ENCODE peak calls at places on chromosomes 13 and 19, in four cellular contexts. P is K562, F is GM12878, U is HepG2. D is an unnamed sample.
A peak's percentile ranks its signal among the peaks of the same experiment; 100 is the strongest.

GRCh38 chr19:8877854-8878705 is 45.9 kb downstream of the MBD3L1 start:
- DNase-seq in P (peak; percentile 67), F (no peak), U (no peak), D (no peak)

GRCh38 chr19:49591731-49592485 is 926 bp downstream of the PRR12 start:
- DNase-seq in P (peak; percentile 65), F (no peak), U (no peak), D (peak; percentile 70)

GRCh38 chr13:43880451-43880850 is 747 bp downstream of the LACC1 start:
- DNase-seq in P (no peak), F (no peak), U (no peak), D (no peak)

GRCh38 chr19:51375504-51376221 is 3.2 kb upstream of the NKG7 start:
- DNase-seq in P (no peak), F (peak; percentile 61), U (no peak), D (no peak)

GRCh38 chr13:43071824-43072223 is 48.4 kb downstream of the DNAJC15 start:
- DNase-seq in P (no peak), F (no peak), U (no peak), D (no peak)

GRCh38 chr19:57888107-57888493 is 737 bp downstream of the ZNF814 start:
- DNase-seq in P (no peak), F (no peak), U (no peak), D (no peak)

GRCh38 chr13:100875392-100876043 is 200.9 kb upstream of the TMTC4 start:
- DNase-seq in P (no peak), F (peak; percentile 7), U (no peak), D (no peak)

GRCh38 chr19:41597600-41598041 is 21.7 kb downstream of the CEACAM21 start:
- DNase-seq in P (peak; percentile 74), F (peak; percentile 45), U (peak; percentile 39), D (peak; percentile 80)

GRCh38 chr13:111916201-111916600 is 150.7 kb upstream of the SOX1 start:
- DNase-seq in P (no peak), F (no peak), U (no peak), D (no peak)

GRCh38 chr13:26752671-26753070 is 7.9 kb downstream of the GPR12 start:
- DNase-seq in P (no peak), F (no peak), U (no peak), D (no peak)

GRCh38 chr13:48251616-48252081 is 18.6 kb downstream of the ITM2B start:
- DNase-seq in P (no peak), F (no peak), U (no peak), D (no peak)

GRCh38 chr13:100610399-100611347 is 22.1 kb upstream of the GGACT start:
- DNase-seq in P (no peak), F (peak; percentile 12), U (no peak), D (no peak)

GRCh38 chr13:28478127-28478526 is 16.8 kb downstream of the FLT1 start:
- DNase-seq in P (no peak), F (no peak), U (no peak), D (no peak)

GRCh38 chr19:2503521-2504109 is 27.7 kb downstream of the GADD45B start:
- DNase-seq in P (peak; percentile 50), F (no peak), U (no peak), D (no peak)

GRCh38 chr13:97386832-97387486 is 47.0 kb upstream of the RAP2A start:
- DNase-seq in P (no peak), F (no peak), U (no peak), D (no peak)

GRCh38 chr13:39596685-39597084 is 6.3 kb downstream of the LHFPL6 start:
- DNase-seq in P (no peak), F (no peak), U (no peak), D (no peak)

GRCh38 chr19:30719189-30719990 is 347.2 kb downstream of the ZNF536 start:
- DNase-seq in P (peak; percentile 15), F (no peak), U (no peak), D (peak; percentile 48)

GRCh38 chr13:59677966-59678814 is 485.5 kb downstream of the DIAPH3 start:
- DNase-seq in P (peak; percentile 15), F (no peak), U (peak; percentile 42), D (no peak)

GRCh38 chr19:48813123-48813911 is 2.5 kb upstream of the BCAT2 start:
- DNase-seq in P (peak; percentile 62), F (no peak), U (peak; percentile 43), D (peak; percentile 57)

GRCh38 chr13:50170447-50171037 is 155.3 kb downstream of the KCNRG start:
- DNase-seq in P (no peak), F (no peak), U (no peak), D (no peak)

GRCh38 chr19:33393286-33394005 is 19.9 kb downstream of the CEBPG start:
- DNase-seq in P (no peak), F (no peak), U (peak; percentile 54), D (peak; percentile 16)

DNA sequence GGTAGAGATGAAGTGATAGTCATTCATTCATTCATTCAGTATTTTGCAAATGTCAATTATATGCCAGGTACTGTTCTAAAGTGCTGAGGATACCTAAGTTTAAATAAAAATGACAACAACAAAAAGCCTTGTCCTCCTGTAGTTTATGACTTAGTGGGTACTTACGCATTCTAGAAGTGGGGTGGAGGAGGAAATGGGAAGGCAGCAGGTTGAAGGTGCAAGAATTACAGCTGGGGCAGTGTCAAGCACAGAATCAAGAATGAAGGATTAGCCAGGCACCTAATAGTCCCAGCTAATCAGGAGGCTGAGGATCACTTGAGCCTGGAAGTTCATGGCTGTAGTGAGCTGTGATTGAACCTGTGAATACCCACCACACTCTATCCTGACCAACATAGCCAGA is 90.7 kb upstream of the STARD13 start:
- DNase-seq in P (no peak), F (no peak), U (no peak), D (no peak)
- TF ChIP-seq CREM in P (no peak), F (no peak), U (no peak), D (no peak)

DNA sequence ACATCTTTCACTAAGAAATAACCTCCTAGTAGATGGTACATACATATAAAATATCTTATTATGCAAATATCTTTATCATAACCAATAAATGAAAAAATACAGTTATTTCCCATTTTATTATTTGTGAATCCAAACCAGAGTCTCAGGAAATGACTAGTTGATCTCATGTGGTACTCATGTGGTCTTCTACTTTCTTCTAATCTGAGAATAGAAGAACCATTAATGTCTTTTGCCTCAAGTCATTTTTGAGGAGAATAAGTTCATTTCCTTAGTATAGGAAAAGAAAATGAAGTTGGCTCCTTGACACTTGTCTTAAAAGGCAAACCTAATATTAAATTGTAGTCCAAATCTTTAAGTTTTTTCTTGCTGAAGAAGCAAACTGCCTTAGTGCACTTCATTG is 106.7 kb downstream of the EDNRB start:
- DNase-seq in P (no peak), F (no peak), U (no peak), D (no peak)
- TF ChIP-seq CREM in P (no peak), F (no peak), U (no peak), D (no peak)

GRCh38 chr13:29520671-29521070 is 74.8 kb downstream of the SLC7A1 start:
- DNase-seq in P (no peak), F (no peak), U (no peak), D (no peak)

GRCh38 chr13:29524176-29524575 is 71.3 kb downstream of the SLC7A1 start:
- DNase-seq in P (no peak), F (no peak), U (no peak), D (no peak)

GRCh38 chr13:29521336-29521735 is 74.2 kb downstream of the SLC7A1 start:
- DNase-seq in P (no peak), F (no peak), U (no peak), D (no peak)

GRCh38 chr13:29523199-29523931 is 72.1 kb downstream of the SLC7A1 start:
- DNase-seq in P (no peak), F (no peak), U (no peak), D (no peak)

GRCh38 chr13:29522044-29522685 is 73.3 kb downstream of the SLC7A1 start:
- DNase-seq in P (no peak), F (no peak), U (no peak), D (no peak)
- TF ChIP-seq CREM in P (no peak), F (no peak), U (no peak), D (no peak)

GRCh38 chr19:23957660-23958281 is 43.1 kb downstream of the ZNF726 start:
- DNase-seq in P (no peak), F (no peak), U (no peak), D (no peak)
- TF ChIP-seq CREM in P (no peak), F (no peak), U (no peak), D (no peak)

GRCh38 chr19:13842294-13843103 is 34.4 kb upstream of the NANOS3 start:
- DNase-seq in P (peak; percentile 89), F (no peak), U (no peak), D (peak; percentile 59)
- TF ChIP-seq CREM in P (peak; percentile 60), F (no peak), U (no peak), D (no peak)

GRCh38 chr13:24353736-24354135 is 44.4 kb downstream of the C1QTNF9 start:
- DNase-seq in P (no peak), F (no peak), U (no peak), D (no peak)

GRCh38 chr13:24351423-24351822 is 42.0 kb downstream of the C1QTNF9 start:
- DNase-seq in P (no peak), F (no peak), U (no peak), D (no peak)

GRCh38 chr13:24348385-24348784 is 39.0 kb downstream of the C1QTNF9 start:
- DNase-seq in P (no peak), F (no peak), U (no peak), D (no peak)

DNA sequence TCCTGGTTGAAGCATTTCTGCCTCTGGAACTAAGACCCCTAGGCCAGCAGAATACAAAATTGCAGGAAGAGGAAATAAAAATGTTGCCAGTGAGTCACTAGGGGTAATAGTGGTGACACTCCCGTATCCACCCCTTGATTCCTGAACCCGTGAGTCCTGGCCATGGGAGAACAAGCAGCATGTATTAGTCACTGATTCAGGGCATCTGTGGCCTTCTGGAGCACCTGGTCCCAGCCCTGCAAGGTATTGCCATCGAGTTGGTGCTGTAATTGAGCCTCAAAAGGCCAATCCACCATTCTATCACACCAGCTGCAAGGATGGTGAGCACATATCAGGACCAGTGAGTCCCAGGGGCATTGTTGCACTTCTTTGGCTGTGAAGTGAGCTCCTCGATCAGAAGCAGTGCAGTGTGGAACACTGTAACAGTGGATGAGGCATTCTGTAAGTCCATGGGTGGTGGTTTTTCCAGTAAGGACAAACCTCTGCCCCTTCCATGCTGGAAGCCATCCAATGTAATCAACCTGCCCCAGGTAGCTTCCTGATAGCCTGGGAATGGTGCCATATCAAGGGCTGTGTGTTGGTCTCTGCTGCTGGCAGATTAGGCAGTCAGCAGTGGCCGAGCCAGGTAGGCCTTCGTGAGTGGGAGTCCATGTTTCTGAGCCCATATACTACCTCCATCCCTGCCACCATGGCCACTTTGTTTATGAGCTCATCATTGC is 39.6 kb downstream of the C1QTNF9 start:
- DNase-seq in P (no peak), F (no peak), U (no peak), D (no peak)
- TF ChIP-seq CREM in P (no peak), F (no peak), U (no peak), D (no peak)